ENCODE peak calls at places on chromosomes 4 and X, in four cellular contexts. One of them, this sample, is unnamed.

GRCh38 chr4:18894928-18895327 is 873.4 kb upstream of the LCORL start:
- DNase-seq in PC-3: no peak
- DNase-seq in AG04450: no peak
- DNase-seq in AG09309: no peak
- DNase-seq in this sample: no peak

GRCh38 chrX:47623540-47624027 is 3.9 kb upstream of the SYN1 start:
- DNase-seq in AG04450: peak
- DNase-seq in PC-3: no peak
- DNase-seq in AG09309: peak
- DNase-seq in this sample: no peak

GRCh38 chrX:120144178-120144844 is 14.1 kb upstream of the RHOXF2 start:
- DNase-seq in PC-3: no peak
- DNase-seq in AG09309: no peak
- DNase-seq in AG04450: no peak
- DNase-seq in this sample: peak

GRCh38 chrX:7127058-7127457 is 20.5 kb upstream of the STS start:
- DNase-seq in PC-3: no peak
- DNase-seq in AG04450: no peak
- DNase-seq in AG09309: no peak
- DNase-seq in this sample: no peak

GRCh38 chrX:40060356-40060845 is 37.4 kb downstream of the BCOR start:
- DNase-seq in AG09309: no peak
- DNase-seq in AG04450: no peak
- DNase-seq in PC-3: no peak
- DNase-seq in this sample: no peak

GRCh38 chrX:149950681-149951080 is 12.4 kb upstream of the EOLA2 start:
- DNase-seq in AG04450: peak
- DNase-seq in AG09309: peak
- DNase-seq in PC-3: peak
- DNase-seq in this sample: no peak

GRCh38 chrX:53312946-53313745 is 31.8 kb upstream of the IQSEC2 start:
- DNase-seq in AG09309: no peak
- DNase-seq in AG04450: no peak
- DNase-seq in PC-3: peak
- DNase-seq in this sample: no peak

GRCh38 chrX:39577976-39578962 is 519.5 kb downstream of the BCOR start:
- DNase-seq in PC-3: no peak
- DNase-seq in AG04450: no peak
- DNase-seq in AG09309: no peak
- DNase-seq in this sample: no peak

GRCh38 chr4:144906181-144906895 is 191.7 kb downstream of the ANAPC10 start:
- DNase-seq in PC-3: peak
- DNase-seq in AG04450: no peak
- DNase-seq in AG09309: no peak
- DNase-seq in this sample: no peak

GRCh38 chr4:93828830-93829530 is 427 bp downstream of the ATOH1 start:
- DNase-seq in AG09309: no peak
- DNase-seq in PC-3: no peak
- DNase-seq in AG04450: no peak
- DNase-seq in this sample: no peak

GRCh38 chr4:152534541-152535231 is 1.2 kb downstream of the FBXW7 start:
- DNase-seq in AG09309: no peak
- DNase-seq in PC-3: no peak
- DNase-seq in AG04450: no peak
- DNase-seq in this sample: no peak

GRCh38 chr4:162485486-162485885 is 321.7 kb upstream of the FSTL5 start:
- DNase-seq in AG09309: no peak
- DNase-seq in AG04450: no peak
- DNase-seq in PC-3: peak
- DNase-seq in this sample: peak

GRCh38 chr4:8644966-8645752 is 52.6 kb downstream of the CPZ start:
- DNase-seq in AG09309: no peak
- DNase-seq in PC-3: no peak
- DNase-seq in AG04450: no peak
- DNase-seq in this sample: no peak

GRCh38 chr4:182653596-182653995 is 263.6 kb downstream of the DCTD start:
- DNase-seq in PC-3: no peak
- DNase-seq in AG04450: no peak
- DNase-seq in AG09309: no peak
- DNase-seq in this sample: no peak

GRCh38 chr4:32987111-32987510 is 2266.9 kb downstream of the PCDH7 start:
- DNase-seq in AG09309: no peak
- DNase-seq in AG04450: no peak
- DNase-seq in PC-3: no peak
- DNase-seq in this sample: no peak

GRCh38 chrX:107676559-107677378 is 48.5 kb downstream of the PRPS1 start:
- DNase-seq in AG04450: peak
- DNase-seq in PC-3: peak
- DNase-seq in AG09309: peak
- DNase-seq in this sample: peak

GRCh38 chrX:39894626-39895025 is 203.1 kb downstream of the BCOR start:
- DNase-seq in AG09309: no peak
- DNase-seq in AG04450: no peak
- DNase-seq in PC-3: peak
- DNase-seq in this sample: no peak

GRCh38 chr4:82223715-82224114 is 150.1 kb downstream of the HNRNPD start:
- DNase-seq in AG04450: no peak
- DNase-seq in AG09309: no peak
- DNase-seq in PC-3: no peak
- DNase-seq in this sample: no peak

GRCh38 chr4:159150380-159150779 is 47.5 kb downstream of the RAPGEF2 start:
- DNase-seq in PC-3: no peak
- DNase-seq in AG09309: no peak
- DNase-seq in AG04450: no peak
- DNase-seq in this sample: no peak

GRCh38 chr4:119080721-119081541 is 54.7 kb upstream of the MYOZ2 start:
- DNase-seq in AG04450: no peak
- DNase-seq in AG09309: no peak
- DNase-seq in PC-3: peak
- DNase-seq in this sample: no peak

GRCh38 chr4:748461-748860 is 42.8 kb downstream of the PCGF3 start:
- DNase-seq in PC-3: no peak
- DNase-seq in AG04450: no peak
- DNase-seq in AG09309: no peak
- DNase-seq in this sample: no peak

GRCh38 chrX:133440081-133440796 is 24.9 kb upstream of the GPC4 start:
- DNase-seq in AG09309: no peak
- DNase-seq in PC-3: no peak
- DNase-seq in AG04450: no peak
- DNase-seq in this sample: no peak

GRCh38 chr4:77650787-77651186 is 45.2 kb downstream of the CXCL13 start:
- DNase-seq in PC-3: no peak
- DNase-seq in AG04450: no peak
- DNase-seq in AG09309: no peak
- DNase-seq in this sample: no peak

GRCh38 chr4:28014469-28014868 is 1153.8 kb downstream of the STIM2 start:
- DNase-seq in AG09309: no peak
- DNase-seq in AG04450: no peak
- DNase-seq in PC-3: no peak
- DNase-seq in this sample: no peak

GRCh38 chrX:53440101-53440500 is 5.9 kb upstream of the HSD17B10 start:
- DNase-seq in PC-3: peak
- DNase-seq in AG09309: no peak
- DNase-seq in AG04450: no peak
- DNase-seq in this sample: no peak

GRCh38 chr4:8891255-8891645 is 19.6 kb upstream of the HMX1 start:
- DNase-seq in AG04450: no peak
- DNase-seq in AG09309: no peak
- DNase-seq in PC-3: no peak
- DNase-seq in this sample: no peak

GRCh38 chr4:74932832-74933561 is at the start of gene PARM1:
- DNase-seq in PC-3: peak
- DNase-seq in AG09309: no peak
- DNase-seq in AG04450: peak
- DNase-seq in this sample: no peak

GRCh38 chrX:84188320-84188834 is 378 bp upstream of the RPS6KA6 start:
- DNase-seq in AG04450: peak
- DNase-seq in AG09309: no peak
- DNase-seq in PC-3: peak
- DNase-seq in this sample: no peak

GRCh38 chr4:57405359-57405758 is 295.2 kb upstream of the IGFBP7 start:
- DNase-seq in AG04450: no peak
- DNase-seq in AG09309: peak
- DNase-seq in PC-3: peak
- DNase-seq in this sample: peak

GRCh38 chr4:48243897-48244296 is 25.7 kb downstream of the TEC start:
- DNase-seq in AG04450: no peak
- DNase-seq in AG09309: no peak
- DNase-seq in PC-3: no peak
- DNase-seq in this sample: no peak

GRCh38 chr4:150209140-150209829 is 131.0 kb downstream of the DCLK2 start:
- DNase-seq in AG04450: peak
- DNase-seq in PC-3: peak
- DNase-seq in AG09309: peak
- DNase-seq in this sample: no peak

GRCh38 chrX:13938766-13939530 is 90.7 kb downstream of the GEMIN8 start:
- DNase-seq in AG09309: no peak
- DNase-seq in AG04450: no peak
- DNase-seq in PC-3: no peak
- DNase-seq in this sample: no peak

GRCh38 chr4:70713453-70714026 is 8.2 kb upstream of the RUFY3 start:
- DNase-seq in AG09309: no peak
- DNase-seq in AG04450: no peak
- DNase-seq in PC-3: no peak
- DNase-seq in this sample: no peak

GRCh38 chrX:11420851-11421250 is 127.6 kb downstream of the AMELX start:
- DNase-seq in AG04450: no peak
- DNase-seq in AG09309: no peak
- DNase-seq in PC-3: no peak
- DNase-seq in this sample: no peak

GRCh38 chrX:11423362-11423818 is 130.2 kb downstream of the AMELX start:
- DNase-seq in AG04450: peak
- DNase-seq in PC-3: peak
- DNase-seq in AG09309: no peak
- DNase-seq in this sample: no peak

GRCh38 chrX:11423949-11424348 is 130.7 kb downstream of the AMELX start:
- DNase-seq in PC-3: no peak
- DNase-seq in AG04450: no peak
- DNase-seq in AG09309: no peak
- DNase-seq in this sample: no peak

GRCh38 chrX:11421816-11422528 is 128.8 kb downstream of the AMELX start:
- DNase-seq in PC-3: no peak
- DNase-seq in AG04450: no peak
- DNase-seq in AG09309: no peak
- DNase-seq in this sample: no peak

DNA sequence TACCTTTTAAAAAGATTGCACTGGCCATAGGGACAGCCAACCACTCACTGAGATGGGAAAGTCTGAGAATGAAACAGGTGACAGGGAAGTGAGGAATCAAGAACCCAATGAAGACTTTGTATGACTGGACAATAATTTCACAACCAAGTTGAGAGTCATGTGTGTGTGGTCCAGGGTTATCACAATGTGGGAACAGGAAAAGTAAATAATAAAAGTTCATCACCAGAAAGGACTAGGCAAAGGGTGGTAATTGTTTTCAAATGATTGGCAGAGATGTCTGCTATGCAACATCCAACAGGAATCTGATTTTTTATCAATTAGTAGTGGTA is 129.3 kb downstream of the AMELX start:
- DNase-seq in AG09309: no peak
- DNase-seq in AG04450: no peak
- DNase-seq in PC-3: no peak
- DNase-seq in this sample: no peak
- H3K4me3 ChIP-seq in AG09309: no peak
- H3K4me3 ChIP-seq in AG04450: no peak
- H3K4me3 ChIP-seq in PC-3: no peak
- H3K4me3 ChIP-seq in this sample: no peak

GRCh38 chrX:118637997-118638396 is 89.4 kb upstream of the IL13RA1 start:
- DNase-seq in AG04450: no peak
- DNase-seq in AG09309: no peak
- DNase-seq in PC-3: peak
- DNase-seq in this sample: no peak
- TF ChIP-seq CTCF in AG04450: peak
- TF ChIP-seq CTCF in AG09309: peak
- TF ChIP-seq CTCF in PC-3: peak
- TF ChIP-seq CTCF in this sample: peak

DNA sequence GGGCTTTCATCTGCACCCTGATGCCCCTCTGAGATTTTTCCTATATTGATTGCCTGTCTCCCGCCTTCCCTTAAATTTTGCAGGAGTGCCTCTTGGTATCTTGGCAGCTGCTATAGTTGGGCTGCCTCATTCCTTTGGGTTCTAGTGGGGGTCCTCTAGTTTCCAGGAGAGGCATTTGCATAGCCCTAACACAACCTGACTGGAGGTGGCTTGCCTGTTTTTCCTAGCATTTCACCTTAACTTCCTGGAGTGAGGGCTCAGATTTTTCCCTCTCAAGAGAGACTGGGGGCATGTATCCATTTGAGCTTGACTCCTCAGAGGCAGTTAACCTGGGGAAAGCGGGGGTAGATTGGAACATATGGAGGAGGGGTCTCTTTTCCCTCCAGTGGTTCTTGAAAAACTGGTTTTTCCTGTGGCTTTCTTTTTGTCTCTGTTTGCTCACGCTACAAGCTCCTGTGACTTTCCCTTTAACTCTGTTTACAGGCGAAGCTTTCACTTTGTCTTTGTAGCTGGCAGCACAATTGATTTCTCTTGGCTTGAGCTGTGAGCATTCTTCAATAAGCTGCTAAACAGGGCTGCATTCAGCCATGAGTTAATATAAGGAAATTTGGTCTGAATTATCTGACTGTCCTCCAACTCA is 45.9 kb downstream of the UGT2A3 start:
- DNase-seq in PC-3: peak
- DNase-seq in AG04450: no peak
- DNase-seq in AG09309: no peak
- DNase-seq in this sample: no peak
- H3K4me3 ChIP-seq in PC-3: peak
- H3K4me3 ChIP-seq in AG04450: peak
- H3K4me3 ChIP-seq in AG09309: no peak
- H3K4me3 ChIP-seq in this sample: peak

DNA sequence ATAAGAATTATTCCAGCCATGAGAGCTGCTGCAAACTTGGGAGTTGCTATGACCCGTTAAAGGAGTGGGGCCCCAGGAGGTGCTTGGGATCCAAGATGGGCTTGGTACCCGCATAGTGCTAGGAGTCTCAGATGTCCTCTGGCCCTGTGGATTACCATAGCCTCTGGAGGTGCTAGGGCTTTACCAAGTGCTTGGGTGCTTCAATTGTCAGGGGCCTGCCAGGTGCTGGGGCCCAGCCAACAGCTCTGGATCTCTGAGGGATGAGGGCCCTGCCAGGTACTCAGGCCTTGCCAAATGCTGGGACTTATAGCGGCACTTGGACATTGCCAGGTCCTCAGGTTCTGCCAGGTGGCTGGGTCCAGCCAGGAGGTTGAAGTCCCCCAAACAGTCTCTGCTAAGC is 32.0 kb upstream of the USP51 start:
- DNase-seq in AG09309: no peak
- DNase-seq in AG04450: no peak
- DNase-seq in PC-3: no peak
- DNase-seq in this sample: no peak
- TF ChIP-seq CTCF in AG09309: no peak
- TF ChIP-seq CTCF in AG04450: no peak
- TF ChIP-seq CTCF in PC-3: no peak
- TF ChIP-seq CTCF in this sample: no peak